ENCODE peak calls at places on chromosomes 7 and 10, in nine cellular contexts. H is AG04450, D is astrocyte of the spinal cord, G is choroid plexus epithelial cell, B is sigmoid colon, P is AG09309, N is cardiac fibroblast, L is K562, I is heart right ventricle. R is an unnamed sample.

GRCh38 chr10:33441561-33441960 is 107.1 kb upstream of the NRP1 start:
- DNase-seq in N (peak; percentile 24), B (no peak), I (no peak), G (no peak), P (no peak), D (no peak), L (no peak), H (no peak), R (no peak)

GRCh38 chr10:43136995-43137700 is 1.1 kb upstream of the CSGALNACT2 start:
- DNase-seq in L (no peak), G (peak; percentile 24), D (peak; percentile 10), I (no peak), N (peak; percentile 49), B (no peak), P (no peak), H (no peak), R (no peak)

GRCh38 chr10:88190123-88190522 is 326.7 kb downstream of the PTEN start:
- DNase-seq in P (no peak), B (no peak), L (no peak), G (no peak), N (no peak), I (no peak), H (no peak), D (no peak), R (no peak)

GRCh38 chr7:133079296-133079695 is 2.6 kb downstream of the CHCHD3 start:
- DNase-seq in D (no peak), G (no peak), B (no peak), H (no peak), I (no peak), P (no peak), L (no peak), N (no peak), R (no peak)

GRCh38 chr10:34814228-34815173 is 595 bp downstream of the PARD3 start:
- DNase-seq in P (no peak), N (peak; percentile 43), G (no peak), I (peak; percentile 53), D (peak; percentile 39), L (peak; percentile 65), B (peak; percentile 77), H (no peak), R (peak; percentile 36)

GRCh38 chr10:18401416-18402195 is 249.8 kb downstream of the NSUN6 start:
- DNase-seq in G (no peak), P (no peak), D (no peak), I (no peak), N (no peak), L (no peak), B (no peak), H (no peak), R (no peak)

GRCh38 chr7:21318190-21318915 is 109.5 kb upstream of the SP4 start:
- DNase-seq in G (peak; percentile 36), D (peak; percentile 6), P (no peak), I (no peak), N (no peak), B (no peak), L (no peak), H (no peak), R (no peak)

GRCh38 chr10:97788552-97789442 is 17.0 kb upstream of the SFRP5 start:
- DNase-seq in P (no peak), D (no peak), G (peak; percentile 13), H (no peak), I (peak; percentile 48), B (no peak), N (peak; percentile 54), L (peak; percentile 90), R (no peak)

GRCh38 chr7:45269192-45269591 is 111.6 kb downstream of the RAMP3 start:
- DNase-seq in L (no peak), N (no peak), B (no peak), D (no peak), P (no peak), I (no peak), H (no peak), G (no peak), R (no peak)

GRCh38 chr10:113359664-113360063 is 193.2 kb upstream of the HABP2 start:
- DNase-seq in B (no peak), D (no peak), I (no peak), P (no peak), N (no peak), G (no peak), H (no peak), L (no peak), R (no peak)

GRCh38 chr7:45563401-45563800 is 10.8 kb upstream of the ADCY1 start:
- DNase-seq in D (no peak), I (no peak), G (no peak), B (no peak), N (no peak), H (no peak), P (no peak), L (no peak), R (no peak)

GRCh38 chr10:36766921-36767320 is 358.5 kb upstream of the ANKRD30A start:
- DNase-seq in I (no peak), D (no peak), H (no peak), B (no peak), P (no peak), L (no peak), N (no peak), G (no peak), R (no peak)

GRCh38 chr7:106285801-106286492 is 1.2 kb upstream of the NAMPT start:
- DNase-seq in I (peak; percentile 50), D (peak; percentile 55), P (no peak), L (no peak), N (peak; percentile 87), G (peak; percentile 46), B (no peak), H (no peak), R (peak; percentile 59)

GRCh38 chr10:79155301-79156081 is 86.7 kb downstream of the ZMIZ1 start:
- DNase-seq in H (no peak), I (peak; percentile 47), B (peak; percentile 79), G (peak; percentile 18), L (no peak), N (no peak), D (no peak), P (no peak), R (no peak)
- TF ChIP-seq CTCF in H (peak; percentile 15), I (no peak), B (no peak), G (peak; percentile 11), L (no peak), N (no peak), D (peak; percentile 28), P (peak; percentile 13), R (peak; percentile 34)

DNA sequence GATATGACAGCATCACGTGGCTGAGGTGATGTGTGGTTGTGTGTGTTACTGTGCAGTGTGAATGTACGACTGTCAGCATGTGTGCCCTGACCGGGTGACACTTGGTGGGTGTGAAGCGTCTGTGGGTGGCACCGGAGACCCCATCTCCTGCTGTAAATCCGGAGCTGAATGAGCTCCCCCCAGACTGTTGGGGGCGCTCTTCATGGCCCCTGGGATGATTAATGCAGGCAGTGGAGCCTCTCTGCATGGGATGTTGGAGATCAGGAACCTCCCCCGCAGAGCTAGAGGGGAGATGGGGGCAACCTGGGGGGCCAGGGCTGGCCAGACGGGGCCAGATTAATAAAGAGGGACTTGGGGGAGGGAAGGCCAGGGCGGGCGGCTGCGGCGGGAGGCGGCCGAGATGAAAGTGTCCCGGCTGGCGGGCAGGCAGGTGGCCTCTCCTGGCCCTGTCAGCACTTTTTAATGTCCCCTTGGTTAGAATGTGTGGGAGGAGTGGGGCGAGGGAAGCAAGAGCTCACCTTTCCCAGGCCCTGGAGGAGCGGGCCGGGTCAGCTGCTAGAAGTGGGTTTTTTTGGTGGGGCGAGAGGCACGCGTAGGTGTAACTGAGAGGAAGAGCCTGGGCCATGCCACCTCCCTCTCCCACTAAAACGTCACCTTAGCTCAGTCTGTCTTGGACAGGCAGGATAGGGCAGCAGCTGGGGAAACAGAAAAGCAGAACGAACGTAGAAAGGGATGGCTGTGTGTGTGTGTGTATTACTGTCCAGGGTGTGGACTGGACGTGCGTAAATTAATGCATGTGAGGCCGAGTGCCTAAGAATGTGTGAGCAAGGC is 34.2 kb downstream of the HIF1AN start:
- DNase-seq in N (no peak), L (peak; percentile 28), D (no peak), G (no peak), P (no peak), B (no peak), I (no peak), H (no peak), R (no peak)
- H3K4me3 ChIP-seq in N (no peak overlapping the region), L (peak overlapping the region; percentile 29), D (no peak overlapping the region), G (no peak overlapping the region), P (no peak overlapping the region), B (no peak overlapping the region), I (no peak overlapping the region), H (no peak overlapping the region), R (no peak overlapping the region)

DNA sequence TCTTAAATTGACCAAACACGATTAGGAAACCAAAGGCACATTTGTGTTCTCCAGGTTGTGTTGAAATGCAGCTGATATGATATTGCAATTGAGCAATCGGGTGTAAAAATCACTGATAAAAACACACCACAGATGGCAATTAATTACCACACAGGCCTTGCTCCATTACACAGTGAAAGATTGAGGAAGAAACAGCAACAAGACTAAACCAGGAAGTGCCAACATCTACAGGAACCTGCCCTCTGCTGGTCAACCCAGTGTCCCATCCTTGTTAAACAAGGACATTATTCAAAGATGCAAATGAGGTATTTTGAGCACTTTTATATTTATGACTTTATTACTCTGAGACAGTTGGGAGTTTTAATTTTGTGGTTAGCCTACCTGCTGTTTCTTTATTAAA is 765.6 kb upstream of the GHITM start:
- DNase-seq in B (no peak), G (peak; percentile 17), N (peak; percentile 48), D (no peak), I (no peak), H (no peak), P (peak; percentile 23), L (no peak), R (no peak)
- TF ChIP-seq CTCF in B (no peak), G (peak; percentile 30), N (peak; percentile 34), D (peak; percentile 23), I (no peak), H (no peak), P (peak; percentile 32), L (peak; percentile 28), R (peak; percentile 31)

GRCh38 chr10:103278862-103279298 is 1.9 kb downstream of the INA start:
- DNase-seq in H (no peak), I (peak; percentile 54), N (peak; percentile 62), B (no peak), P (no peak), D (peak; percentile 55), L (peak; percentile 22), G (peak; percentile 60), R (no peak)

GRCh38 chr10:103284170-103284569 is 7.2 kb downstream of the INA start:
- DNase-seq in H (no peak), P (peak; percentile 55), L (no peak), N (peak; percentile 82), D (no peak), G (peak; percentile 66), I (no peak), B (no peak), R (no peak)

GRCh38 chr10:103280505-103280904 is 3.6 kb downstream of the INA start:
- DNase-seq in L (no peak), H (no peak), N (no peak), I (no peak), B (no peak), G (no peak), D (no peak), P (no peak), R (no peak)

GRCh38 chr10:103282961-103283360 is 6.0 kb downstream of the INA start:
- DNase-seq in H (no peak), B (no peak), N (peak; percentile 25), I (no peak), L (no peak), P (no peak), D (no peak), G (no peak), R (no peak)

GRCh38 chr10:103281753-103282152 is 4.8 kb downstream of the INA start:
- DNase-seq in D (no peak), P (no peak), I (no peak), N (peak; percentile 12), L (peak; percentile 13), H (no peak), G (peak; percentile 21), B (no peak), R (no peak)
- H3K4me3 ChIP-seq in D (no peak overlapping the region), P (no peak overlapping the region), I (no peak overlapping the region), N (no peak overlapping the region), L (no peak overlapping the region), H (no peak overlapping the region), G (no peak overlapping the region), B (no peak overlapping the region), R (no peak overlapping the region)

R was measured in GM06990.